ENCODE peak calls at places on chromosomes 7 and 10, in six cellular contexts. B is MM.1S, M is OCI-LY7, N is GM23338, G is HCT116, F is SK-N-SH. D is an unnamed sample.

GRCh38 chr7:25515876-25516275 is 287.6 kb upstream of the NPVF start:
- DNase-seq in M (no peak), B (no peak), G (no peak), N (no peak), F (no peak), D (no peak)

GRCh38 chr7:107891619-107892366 is 810 bp downstream of the DLD start:
- DNase-seq in G (no peak), F (no peak), N (no peak), M (peak), B (peak), D (no peak)

GRCh38 chr7:66205736-66206080 is 574 bp downstream of the TPST1 start:
- DNase-seq in B (peak), M (no peak), N (peak), F (no peak), G (no peak), D (no peak)

GRCh38 chr7:137953043-137953691 is 48.7 kb downstream of the CREB3L2 start:
- DNase-seq in G (no peak), B (no peak), F (no peak), M (no peak), N (peak), D (peak)

GRCh38 chr10:72875250-72876055 is 18.1 kb upstream of the OIT3 start:
- DNase-seq in G (peak), F (peak), B (peak), M (peak), N (peak), D (peak)

GRCh38 chr7:47458486-47458885 is 123.4 kb downstream of the TNS3 start:
- DNase-seq in B (no peak), G (no peak), M (no peak), F (no peak), N (no peak), D (no peak)

GRCh38 chr7:149228831-149229471 is 10.5 kb upstream of the ZNF212 start:
- DNase-seq in M (no peak), F (no peak), N (no peak), G (no peak), B (no peak), D (no peak)

GRCh38 chr7:23333671-23334246 is 34.6 kb downstream of the MALSU1 start:
- DNase-seq in B (no peak), M (no peak), F (no peak), N (no peak), G (no peak), D (peak)

GRCh38 chr7:47647213-47647985 is 65.5 kb upstream of the TNS3 start:
- DNase-seq in N (no peak), F (no peak), M (peak), B (peak), G (no peak), D (no peak)

GRCh38 chr10:7409045-7409731 is 1.6 kb downstream of the SFMBT2 start:
- DNase-seq in B (peak), M (peak), G (no peak), F (peak), N (peak), D (peak)

GRCh38 chr7:88111136-88111748 is 108.6 kb downstream of the SRI start:
- DNase-seq in G (peak), M (peak), B (peak), N (peak), F (peak), D (peak)

GRCh38 chr10:77428776-77429395 is 208.7 kb downstream of the KCNMA1 start:
- DNase-seq in N (peak), F (no peak), M (no peak), B (no peak), G (peak), D (peak)

GRCh38 chr7:130013241-130013640 is 37.9 kb downstream of the ZC3HC1 start:
- DNase-seq in B (no peak), N (no peak), F (no peak), G (no peak), M (no peak), D (no peak)

GRCh38 chr10:26621889-26622681 is 75.4 kb upstream of the PDSS1 start:
- DNase-seq in N (peak), F (peak), B (no peak), G (no peak), M (no peak), D (peak)

GRCh38 chr7:4297165-4297842 is 384.8 kb upstream of the FOXK1 start:
- DNase-seq in N (no peak), M (no peak), F (no peak), G (no peak), B (no peak), D (no peak)

GRCh38 chr7:142438235-142438922 is 180.5 kb upstream of the PRSS58 start:
- DNase-seq in N (peak), M (peak), F (peak), G (peak), B (peak), D (peak)

GRCh38 chr7:27808626-27809025 is 68.7 kb downstream of the TAX1BP1 start:
- DNase-seq in M (no peak), G (no peak), B (no peak), F (no peak), N (no peak), D (no peak)

GRCh38 chr7:128913856-128914565 is 3.5 kb upstream of the KCP start:
- DNase-seq in G (no peak), N (no peak), F (peak), B (no peak), M (no peak), D (no peak)

GRCh38 chr7:4707134-4707651 is 25.1 kb downstream of the FOXK1 start:
- DNase-seq in G (no peak), M (no peak), B (no peak), N (peak), F (no peak), D (no peak)

GRCh38 chr7:140404565-140405080 is 765 bp downstream of the RAB19 start:
- DNase-seq in F (no peak), G (no peak), M (no peak), B (no peak), N (no peak), D (no peak)

GRCh38 chr10:131963811-131964210 is 17.9 kb downstream of the BNIP3 start:
- DNase-seq in N (no peak), B (no peak), M (no peak), G (no peak), F (no peak), D (no peak)

GRCh38 chr10:51687296-51687695 is 12.1 kb downstream of the CSTF2T start:
- DNase-seq in B (no peak), F (no peak), N (no peak), M (no peak), G (no peak), D (no peak)

GRCh38 chr10:113111900-113112853 is 162.1 kb downstream of the TCF7L2 start:
- DNase-seq in G (no peak), F (no peak), M (no peak), N (no peak), B (no peak), D (no peak)

GRCh38 chr10:60236869-60237524 is 152.7 kb downstream of the ANK3 start:
- DNase-seq in M (peak), F (peak), B (peak), G (no peak), N (no peak), D (no peak)

GRCh38 chr7:148340881-148341280 is 249.7 kb upstream of the C7orf33 start:
- DNase-seq in M (no peak), F (no peak), N (peak), B (no peak), G (no peak), D (no peak)

GRCh38 chr10:1155791-1156615 is 99.8 kb downstream of the WDR37 start:
- DNase-seq in N (no peak), B (no peak), M (no peak), G (no peak), F (peak), D (no peak)

GRCh38 chr10:116211682-116212081 is 61.3 kb downstream of the GFRA1 start:
- DNase-seq in G (no peak), F (no peak), B (no peak), N (no peak), M (no peak), D (peak)

GRCh38 chr7:27709137-27710075 is 30.6 kb upstream of the TAX1BP1 start:
- DNase-seq in G (no peak), F (peak), M (no peak), B (no peak), N (no peak), D (no peak)

GRCh38 chr7:40782836-40783235 is 648.0 kb downstream of the SUGCT start:
- DNase-seq in M (no peak), N (no peak), B (no peak), G (no peak), F (no peak), D (no peak)

GRCh38 chr10:129978980-129979379 is 14.9 kb upstream of the EBF3 start:
- DNase-seq in M (no peak), G (no peak), F (peak), B (no peak), N (no peak), D (no peak)

GRCh38 chr10:17041626-17042520 is 87.7 kb downstream of the CUBN start:
- DNase-seq in F (no peak), N (no peak), G (no peak), B (no peak), M (no peak), D (no peak)

GRCh38 chr7:47720141-47720906 is 138.4 kb upstream of the TNS3 start:
- DNase-seq in M (peak), G (no peak), F (peak), N (no peak), B (peak), D (no peak)

GRCh38 chr10:33412261-33413092 is 78.0 kb upstream of the NRP1 start:
- DNase-seq in B (no peak), G (no peak), F (no peak), M (no peak), N (no peak), D (peak)

GRCh38 chr10:100174699-100175677 is 10.8 kb downstream of the ERLIN1 start:
- DNase-seq in M (no peak), F (no peak), G (no peak), B (no peak), N (no peak), D (no peak)

GRCh38 chr7:32164341-32164996 is 94.3 kb upstream of the PDE1C start:
- DNase-seq in M (no peak), B (peak), N (peak), G (peak), F (peak), D (peak)

GRCh38 chr10:130399425-130399950 is 263.3 kb downstream of the GLRX3 start:
- DNase-seq in F (no peak), G (no peak), B (no peak), M (no peak), N (no peak), D (no peak)

DNA sequence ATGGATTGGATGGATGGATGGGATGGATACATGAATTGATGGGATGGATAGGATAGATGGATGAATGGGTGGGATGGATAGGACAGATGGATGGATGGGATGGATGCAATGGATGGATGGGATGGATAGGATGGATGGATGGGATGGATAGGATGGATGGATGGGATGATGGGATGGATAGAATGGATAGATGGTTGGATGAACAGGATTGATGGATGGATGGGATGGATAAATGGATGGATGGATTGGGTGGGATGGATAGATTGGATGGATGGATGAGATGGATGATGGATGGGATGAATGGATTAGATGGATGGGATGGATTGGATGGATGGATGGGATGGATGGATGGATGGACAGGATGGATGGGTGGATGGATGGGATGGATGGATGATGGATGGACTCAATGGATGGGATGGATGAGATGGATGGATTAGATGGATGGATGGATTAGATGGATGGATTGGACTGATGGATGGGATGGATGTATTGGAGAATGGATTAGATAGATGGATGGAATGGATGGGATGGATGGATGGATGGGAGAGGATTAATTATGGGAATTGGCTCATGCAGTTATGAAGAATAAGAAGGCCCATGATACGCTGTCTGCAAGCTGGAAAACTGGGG is 136.4 kb downstream of the ADAM12 start:
- DNase-seq in F (no peak), G (no peak), B (no peak), M (no peak), N (no peak), D (no peak)
- TF ChIP-seq CTCF in F (no peak), G (no peak), B (no peak), M (no peak), N (no peak), D (no peak)

GRCh38 chr10:13709931-13710690 is 123.3 kb downstream of the PRPF18 start:
- DNase-seq in M (no peak), N (no peak), B (no peak), F (no peak), G (no peak), D (no peak)
- TF ChIP-seq EZH2phosphoT487 in M (no peak), N (no peak), B (no peak), F (no peak), G (no peak), D (no peak)

GRCh38 chr7:1557771-1558170 is 1.8 kb upstream of the TMEM184A start:
- DNase-seq in N (no peak), M (no peak), B (no peak), F (peak), G (no peak), D (no peak)
- H3K27ac ChIP-seq in N (no peak), M (no peak), B (no peak), F (no peak), G (peak), D (no peak)

GRCh38 chr10:124418726-124419501 is at the start of gene OAT:
- DNase-seq in G (peak), M (peak), F (peak), N (peak), B (peak), D (peak)
- TF ChIP-seq CTCF in G (no peak), M (no peak), F (peak), N (peak), B (peak), D (peak)

GRCh38 chr7:100583132-100584045 is 2.5 kb downstream of the LRCH4 start:
- DNase-seq in M (peak), F (no peak), N (peak), B (peak), G (no peak), D (peak)
- TF ChIP-seq EZH2phosphoT487 in M (no peak), F (no peak), N (no peak), B (no peak), G (no peak), D (no peak)

DNA sequence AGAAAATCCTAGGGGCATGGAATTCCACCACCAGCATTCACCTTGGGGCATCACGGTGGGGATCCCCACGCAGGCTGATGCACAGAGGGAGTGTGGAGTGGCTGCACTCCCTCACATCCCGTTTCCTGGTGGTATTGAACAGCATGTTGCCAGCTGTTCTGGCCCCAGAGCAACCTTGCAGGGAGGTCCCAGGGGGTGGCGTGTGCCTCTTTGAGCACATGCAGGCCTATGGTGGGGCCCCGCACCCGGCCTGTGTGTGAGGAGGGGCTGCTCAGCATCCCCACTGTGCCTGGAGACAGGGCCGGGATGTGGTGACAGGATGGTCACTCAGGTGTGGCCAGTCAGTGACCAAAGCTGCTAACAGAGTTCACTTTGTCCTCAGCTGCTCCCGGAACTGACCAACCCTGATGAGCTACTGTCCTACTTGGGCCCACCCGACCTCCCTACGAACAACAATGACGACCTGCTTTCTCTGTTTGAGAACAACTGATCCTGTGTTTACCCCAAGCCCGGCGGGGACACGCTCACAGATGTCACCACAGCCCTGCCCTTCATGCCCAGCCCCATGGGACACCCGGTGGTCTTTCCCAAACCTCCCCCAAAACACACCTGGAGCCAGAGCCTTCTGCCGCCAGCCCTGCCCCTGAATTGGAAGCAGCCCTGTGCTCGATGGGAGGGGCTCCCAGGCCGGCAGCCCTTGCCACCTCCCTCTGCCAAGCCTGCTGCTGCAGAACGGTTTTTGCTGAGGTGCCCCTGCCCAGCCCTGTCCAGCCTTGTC is 18.7 kb downstream of the ZMIZ2 start:
- DNase-seq in F (peak), N (no peak), G (no peak), M (no peak), B (no peak), D (no peak)
- H3K27ac ChIP-seq in F (no peak), N (no peak), G (no peak), M (no peak), B (no peak), D (peak)

GRCh38 chr7:74405191-74405898 is 48.4 kb upstream of the GTF2IRD1 start:
- DNase-seq in M (peak), F (peak), N (peak), G (no peak), B (peak), D (no peak)

GRCh38 chr7:74404388-74404700 is 49.4 kb upstream of the GTF2IRD1 start:
- DNase-seq in G (no peak), N (no peak), B (no peak), M (no peak), F (no peak), D (no peak)

GRCh38 chr7:74405899-74406512 is 47.7 kb upstream of the GTF2IRD1 start:
- DNase-seq in N (no peak), B (no peak), G (no peak), M (no peak), F (no peak), D (no peak)

GRCh38 chr7:74404741-74405140 is 49.0 kb upstream of the GTF2IRD1 start:
- DNase-seq in B (no peak), M (no peak), N (no peak), F (no peak), G (no peak), D (no peak)

GRCh38 chr7:74403521-74404387 is 50.0 kb upstream of the GTF2IRD1 start:
- DNase-seq in F (no peak), G (no peak), N (no peak), B (no peak), M (no peak), D (no peak)
- TF ChIP-seq CTCF in F (no peak), G (peak), N (peak), B (no peak), M (no peak), D (no peak)

GRCh38 chr10:58965855-58966254 is 210.6 kb upstream of the PHYHIPL start:
- DNase-seq in G (no peak), N (no peak), F (no peak), M (no peak), B (no peak), D (no peak)

GRCh38 chr10:58971211-58971610 is 205.2 kb upstream of the PHYHIPL start:
- DNase-seq in B (no peak), G (no peak), N (no peak), F (peak), M (no peak), D (no peak)

GRCh38 chr10:58969578-58969977 is 206.9 kb upstream of the PHYHIPL start:
- DNase-seq in G (no peak), F (no peak), N (no peak), B (no peak), M (no peak), D (no peak)

GRCh38 chr10:58970160-58970915 is 206.1 kb upstream of the PHYHIPL start:
- DNase-seq in M (no peak), B (no peak), G (no peak), F (no peak), N (no peak), D (no peak)

DNA sequence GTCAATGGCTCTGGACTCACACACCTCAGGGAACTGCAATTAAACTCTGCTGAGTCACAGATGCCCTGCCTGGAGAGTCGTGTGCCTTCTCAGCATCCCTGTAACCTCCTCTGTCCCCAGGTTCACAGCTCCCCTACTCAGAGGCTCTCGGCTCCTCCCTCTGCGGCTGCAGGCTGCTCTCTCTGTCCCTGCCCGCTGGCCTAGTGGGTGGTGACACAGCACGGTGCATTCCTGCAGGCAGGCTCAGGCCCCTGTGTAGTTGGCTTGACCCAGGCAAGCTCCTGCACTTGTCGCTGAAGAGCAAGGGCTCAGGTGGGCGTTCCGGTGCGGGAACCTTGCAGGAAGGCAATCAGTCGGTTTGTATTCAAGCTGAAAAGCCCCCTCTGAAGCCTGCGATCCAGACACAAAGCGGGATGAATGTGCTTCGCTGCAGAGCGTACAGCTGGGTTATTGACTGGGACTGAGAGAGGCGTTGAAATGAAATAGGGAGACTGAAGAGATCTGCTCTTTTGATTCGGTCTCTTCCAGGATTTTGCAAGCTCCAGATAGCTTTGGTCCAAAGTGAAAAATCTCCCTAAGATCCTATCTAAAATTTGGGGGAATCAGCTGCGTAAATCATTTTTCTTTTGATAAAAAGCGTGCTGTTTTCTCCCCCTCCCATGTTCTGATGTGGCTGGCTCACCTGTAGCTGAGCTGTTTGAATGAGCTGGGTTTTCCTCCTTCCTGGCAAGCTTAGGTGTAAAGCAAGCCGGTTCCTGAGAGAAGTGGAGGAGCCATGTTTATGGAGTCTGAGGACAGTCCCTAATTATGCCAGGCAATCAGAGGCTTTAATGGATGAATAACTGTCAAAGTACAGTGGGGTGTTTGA is 208.7 kb upstream of the PHYHIPL start:
- DNase-seq in G (no peak), N (peak), F (peak), M (no peak), B (no peak), D (peak)
- TF ChIP-seq EZH2phosphoT487 in G (no peak), N (no peak), F (no peak), M (no peak), B (no peak), D (no peak)

GRCh38 chr7:151109094-151110048 is 23.1 kb downstream of the AGAP3 start:
- DNase-seq in F (no peak), M (no peak), B (no peak), G (no peak), N (peak), D (peak)
- H3K27ac ChIP-seq in F (no peak), M (no peak), B (no peak), G (no peak), N (no peak), D (no peak)

GRCh38 chr10:79163663-79163970 is 94.9 kb downstream of the ZMIZ1 start:
- DNase-seq in F (no peak), B (no peak), M (no peak), N (no peak), G (no peak), D (peak)
- TF ChIP-seq CTCF in F (no peak), B (no peak), M (no peak), N (no peak), G (no peak), D (no peak)

D was measured in hepatocyte.